ENCODE peak calls at places on chromosomes 2 and 18, in five cellular contexts. T is HepG2; B is heart right ventricle; I is naive thymus-derived CD4-positive, alpha-beta T cell; K is H1. Z is an unnamed sample. For H3K9me3 and H3K27me3, the result is how much of the 10 kb centered on the place peaks cover.

GRCh38 chr2:217947341-217948316 is 55.2 kb downstream of the TNS1 start:
- DNase-seq in T (no peak), B (no peak), I (no peak), K (no peak), Z (no peak)

GRCh38 chr2:160062283-160063005 is at the start of gene PLA2R1:
- DNase-seq in T (no peak), B (peak), I (no peak), K (peak), Z (no peak)

GRCh38 chr2:16625201-16625729 is 40.4 kb downstream of the CYRIA start:
- DNase-seq in T (no peak), B (no peak), I (no peak), K (no peak), Z (no peak)

GRCh38 chr2:171327043-171327496 is 106.7 kb downstream of the METTL8 start:
- DNase-seq in T (no peak), B (no peak), I (no peak), K (peak), Z (no peak)

GRCh38 chr18:48105317-48105716 is 174.9 kb upstream of the SMAD2 start:
- DNase-seq in T (no peak), B (no peak), I (no peak), K (no peak), Z (no peak)

GRCh38 chr18:78571831-78572347 is 407.7 kb upstream of the SALL3 start:
- DNase-seq in T (no peak), B (no peak), I (no peak), K (no peak), Z (no peak)

GRCh38 chr2:220887271-220887870 is 684.7 kb downstream of the EPHA4 start:
- DNase-seq in T (no peak), B (no peak), I (no peak), K (no peak), Z (no peak)

GRCh38 chr2:39780825-39781600 is 2.0 kb upstream of the THUMPD2 start:
- DNase-seq in T (peak), B (no peak), I (no peak), K (no peak), Z (no peak)

GRCh38 chr2:172097557-172098131 is 5.1 kb downstream of the DLX2 start:
- DNase-seq in T (no peak), B (no peak), I (peak), K (peak), Z (no peak)

GRCh38 chr2:234914371-234915154 is 37.3 kb upstream of the SH3BP4 start:
- DNase-seq in T (peak), B (no peak), I (no peak), K (no peak), Z (no peak)

GRCh38 chr2:14424478-14425390 is 207.8 kb upstream of the LRATD1 start:
- DNase-seq in T (no peak), B (no peak), I (no peak), K (no peak), Z (no peak)

GRCh38 chr2:3461781-3462492 is 57.4 kb downstream of the ADI1 start:
- DNase-seq in T (peak), B (no peak), I (peak), K (no peak), Z (peak)

GRCh38 chr2:180040146-180040925 is 33.2 kb upstream of the CWC22 start:
- DNase-seq in T (no peak), B (no peak), I (no peak), K (no peak), Z (peak)

GRCh38 chr2:48531141-48531648 is 1.2 kb downstream of the STON1 start:
- DNase-seq in T (peak), B (no peak), I (no peak), K (no peak), Z (no peak)

GRCh38 chr2:84963692-84964405 is 7.1 kb upstream of the KCMF1 start:
- DNase-seq in T (peak), B (no peak), I (no peak), K (no peak), Z (peak)

GRCh38 chr18:75290737-75291358 is 80.3 kb downstream of the TSHZ1 start:
- DNase-seq in T (peak), B (no peak), I (no peak), K (no peak), Z (no peak)

GRCh38 chr2:154813636-154814035 is 115.1 kb downstream of the KCNJ3 start:
- DNase-seq in T (no peak), B (no peak), I (no peak), K (no peak), Z (no peak)

GRCh38 chr2:99404039-99404799 is 67.0 kb downstream of the EIF5B start:
- DNase-seq in T (no peak), B (no peak), I (no peak), K (no peak), Z (no peak)

GRCh38 chr2:231361701-231362588 is 33.6 kb upstream of the B3GNT7 start:
- DNase-seq in T (no peak), B (no peak), I (no peak), K (no peak), Z (no peak)

GRCh38 chr18:59514193-59514592 is 155.1 kb upstream of the LMAN1 start:
- DNase-seq in T (peak), B (peak), I (no peak), K (no peak), Z (no peak)

GRCh38 chr2:238847841-238848565 is at the start of gene TWIST2:
- DNase-seq in T (no peak), B (peak), I (no peak), K (peak), Z (peak)

GRCh38 chr2:163737169-163737439 is 1.3 kb upstream of the FIGN start:
- DNase-seq in T (no peak), B (no peak), I (no peak), K (no peak), Z (no peak)

GRCh38 chr2:8138923-8139667 is 542.8 kb upstream of the ID2 start:
- DNase-seq in T (peak), B (peak), I (no peak), K (no peak), Z (no peak)

GRCh38 chr18:463442-464310 is 36.8 kb downstream of the COLEC12 start:
- DNase-seq in T (no peak), B (no peak), I (no peak), K (no peak), Z (no peak)

GRCh38 chr2:102619414-102620319 is at the start of gene SLC9A2:
- DNase-seq in T (no peak), B (peak), I (no peak), K (peak), Z (no peak)

GRCh38 chr2:218332920-218333645 is 23.6 kb upstream of the CATIP start:
- DNase-seq in T (no peak), B (no peak), I (no peak), K (no peak), Z (no peak)

GRCh38 chr2:96699621-96700020 is 40.2 kb downstream of the LMAN2L start:
- DNase-seq in T (no peak), B (no peak), I (no peak), K (no peak), Z (no peak)

GRCh38 chr2:177256026-177256425 is 8.5 kb downstream of the NFE2L2 start:
- DNase-seq in T (no peak), B (no peak), I (no peak), K (no peak), Z (no peak)

GRCh38 chr2:71880846-71881610 is 266.6 kb downstream of the CYP26B1 start:
- DNase-seq in T (peak), B (peak), I (no peak), K (no peak), Z (no peak)

GRCh38 chr18:75869197-75869596 is 441.7 kb upstream of the SMIM21 start:
- DNase-seq in T (no peak), B (no peak), I (no peak), K (no peak), Z (no peak)

GRCh38 chr2:194203898-194204297 is 1453.1 kb upstream of the SLC39A10 start:
- DNase-seq in T (no peak), B (no peak), I (no peak), K (no peak), Z (no peak)

DNA sequence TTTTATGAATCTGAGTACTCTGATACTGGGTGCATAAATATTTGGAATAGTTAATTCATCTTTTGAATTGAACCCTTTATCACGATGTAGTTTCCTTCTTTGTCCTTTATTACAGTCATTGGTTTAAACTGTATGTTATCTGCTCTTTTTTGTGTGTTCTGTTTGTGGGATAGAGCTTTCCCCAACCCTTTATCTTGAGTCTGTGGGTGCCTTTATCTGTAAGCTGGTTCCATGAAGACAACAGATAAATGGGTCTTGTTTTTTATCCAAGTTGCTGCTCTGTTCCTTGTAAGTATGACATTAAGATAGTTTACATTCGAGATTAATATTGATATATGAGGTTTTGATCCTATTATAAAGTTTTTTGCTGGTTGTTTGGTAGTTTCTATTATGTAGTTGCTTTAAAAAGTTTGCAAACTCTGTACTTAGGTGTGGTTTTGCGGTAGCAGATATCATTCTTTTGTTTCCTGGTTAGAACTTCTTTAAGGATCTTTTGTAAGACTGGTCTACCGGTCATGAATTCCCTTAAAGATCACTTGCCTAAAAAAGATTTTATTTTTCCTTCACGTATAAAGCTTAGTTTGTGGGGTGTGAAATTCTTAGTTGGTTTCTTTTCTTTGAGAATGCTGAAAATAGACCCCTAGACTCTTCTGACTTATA is 1451.3 kb upstream of the SLC39A10 start:
- DNase-seq in T (no peak), B (no peak), I (no peak), K (no peak), Z (no peak)
- H3K9me3 ChIP-seq in T (under half), B (under half), I (under half), K (under half), Z (under half)

GRCh38 chr2:94872088-94872618 is 923 bp downstream of the TEKT4 start:
- DNase-seq in T (no peak), B (no peak), I (no peak), K (no peak), Z (no peak)
- H3K27me3 ChIP-seq in T (under half), B (under half), I (under half), K (under half), Z (under half)

GRCh38 chr2:19353721-19354050 is 4.7 kb downstream of the OSR1 start:
- DNase-seq in T (no peak), B (no peak), I (no peak), K (no peak), Z (no peak)

GRCh38 chr2:19352946-19353720 is 5.3 kb downstream of the OSR1 start:
- DNase-seq in T (no peak), B (no peak), I (no peak), K (no peak), Z (no peak)

GRCh38 chr2:19355416-19355821 is 3.0 kb downstream of the OSR1 start:
- DNase-seq in T (no peak), B (no peak), I (no peak), K (no peak), Z (no peak)

GRCh38 chr2:19355931-19356544 is 2.4 kb downstream of the OSR1 start:
- DNase-seq in T (no peak), B (no peak), I (no peak), K (no peak), Z (no peak)

GRCh38 chr2:19354417-19355022 is 3.9 kb downstream of the OSR1 start:
- DNase-seq in T (no peak), B (no peak), I (no peak), K (no peak), Z (no peak)
- H3K9me3 ChIP-seq in T (under half), B (under half), I (under half), K (under half), Z (under half)

GRCh38 chr2:46402874-46403273 is 76.5 kb upstream of the TMEM247 start:
- DNase-seq in T (no peak), B (no peak), I (no peak), K (no peak), Z (no peak)
- H3K27me3 ChIP-seq in T (under half), B (under half), I (under half), K (under half), Z (under half)